ENCODE peak calls at places on chromosomes 5 and 9, in four cellular contexts. G, Q, F and J are unnamed samples.

GRCh38 chr5:112604741-112605390 is 132.8 kb upstream of the APC start:
- DNase-seq in Q (no peak), G (peak), F (no peak), J (no peak)

GRCh38 chr5:157219491-157220271 is 39.0 kb downstream of the ITK start:
- DNase-seq in F (no peak), Q (no peak), G (no peak), J (no peak)

GRCh38 chr5:124744170-124744911 is 2.1 kb downstream of the ZNF608 start:
- DNase-seq in F (peak), Q (peak), G (peak), J (peak)

GRCh38 chr9:124306098-124306735 is 48.5 kb downstream of the NEK6 start:
- DNase-seq in G (no peak), F (no peak), Q (no peak), J (no peak)

GRCh38 chr5:143782588-143783386 is 29.2 kb upstream of the HMHB1 start:
- DNase-seq in Q (no peak), F (no peak), G (no peak), J (no peak)

GRCh38 chr9:134321571-134321930 is 4.7 kb upstream of the RXRA start:
- DNase-seq in G (no peak), Q (no peak), F (peak), J (no peak)

GRCh38 chr5:123035950-123036390 is 555 bp downstream of the PPIC start:
- DNase-seq in Q (peak), G (peak), F (peak), J (no peak)

GRCh38 chr9:113587471-113588031 is 124.0 kb downstream of the RGS3 start:
- DNase-seq in Q (peak), F (peak), G (no peak), J (no peak)

GRCh38 chr5:175657593-175658271 is at the start of gene HRH2:
- DNase-seq in F (peak), G (no peak), Q (no peak), J (no peak)

GRCh38 chr9:98034593-98035546 is 21.7 kb upstream of the NANS start:
- DNase-seq in Q (peak), F (peak), G (peak), J (peak)

GRCh38 chr5:160272889-160273288 is 39.5 kb downstream of the CCNJL start:
- DNase-seq in Q (no peak), G (no peak), F (no peak), J (no peak)

GRCh38 chr9:14139287-14139686 is 174.7 kb downstream of the NFIB start:
- DNase-seq in F (no peak), G (no peak), Q (no peak), J (no peak)

GRCh38 chr5:83608122-83608521 is 112.5 kb downstream of the HAPLN1 start:
- DNase-seq in Q (no peak), G (peak), F (no peak), J (no peak)

GRCh38 chr9:4242239-4242638 is 57.6 kb downstream of the GLIS3 start:
- DNase-seq in F (no peak), G (no peak), Q (no peak), J (no peak)

GRCh38 chr9:96599298-96599697 is 20.3 kb downstream of the CDC14B start:
- DNase-seq in F (no peak), Q (no peak), G (no peak), J (no peak)

GRCh38 chr5:73994963-73995362 is 369.0 kb downstream of the ARHGEF28 start:
- DNase-seq in G (no peak), Q (no peak), F (no peak), J (no peak)
- TF ChIP-seq CTCF in G (no peak), Q (no peak), F (no peak), J (peak)

GRCh38 chr5:2030131-2030530 is 147.4 kb upstream of the IRX4 start:
- DNase-seq in F (no peak), G (no peak), Q (no peak), J (no peak)
- TF ChIP-seq CTCF in F (no peak), G (no peak), Q (no peak), J (no peak)

GRCh38 chr5:177233802-177234201 is 69.7 kb downstream of the RAB24 start:
- DNase-seq in F (no peak), Q (no peak), G (no peak), J (no peak)
- TF ChIP-seq CTCF in F (no peak), Q (no peak), G (no peak), J (no peak)

GRCh38 chr9:21968331-21969010 is 25.7 kb downstream of the CDKN2A start:
- DNase-seq in F (no peak), G (no peak), Q (no peak), J (no peak)
- TF ChIP-seq CTCF in F (no peak), G (no peak), Q (no peak), J (no peak)

GRCh38 chr5:81761270-81761669 is 10.4 kb upstream of the SSBP2 start:
- DNase-seq in F (no peak), G (no peak), Q (no peak), J (no peak)
- TF ChIP-seq CTCF in F (no peak), G (no peak), Q (no peak), J (no peak)

GRCh38 chr9:127918201-127919107 is 1.6 kb upstream of the ST6GALNAC4 start:
- DNase-seq in Q (no peak), G (peak), F (no peak), J (no peak)
- TF ChIP-seq CTCF in Q (no peak), G (no peak), F (no peak), J (no peak)

GRCh38 chr5:86806206-86806605 is 188.5 kb downstream of the COX7C start:
- DNase-seq in Q (no peak), F (no peak), G (no peak), J (no peak)

DNA sequence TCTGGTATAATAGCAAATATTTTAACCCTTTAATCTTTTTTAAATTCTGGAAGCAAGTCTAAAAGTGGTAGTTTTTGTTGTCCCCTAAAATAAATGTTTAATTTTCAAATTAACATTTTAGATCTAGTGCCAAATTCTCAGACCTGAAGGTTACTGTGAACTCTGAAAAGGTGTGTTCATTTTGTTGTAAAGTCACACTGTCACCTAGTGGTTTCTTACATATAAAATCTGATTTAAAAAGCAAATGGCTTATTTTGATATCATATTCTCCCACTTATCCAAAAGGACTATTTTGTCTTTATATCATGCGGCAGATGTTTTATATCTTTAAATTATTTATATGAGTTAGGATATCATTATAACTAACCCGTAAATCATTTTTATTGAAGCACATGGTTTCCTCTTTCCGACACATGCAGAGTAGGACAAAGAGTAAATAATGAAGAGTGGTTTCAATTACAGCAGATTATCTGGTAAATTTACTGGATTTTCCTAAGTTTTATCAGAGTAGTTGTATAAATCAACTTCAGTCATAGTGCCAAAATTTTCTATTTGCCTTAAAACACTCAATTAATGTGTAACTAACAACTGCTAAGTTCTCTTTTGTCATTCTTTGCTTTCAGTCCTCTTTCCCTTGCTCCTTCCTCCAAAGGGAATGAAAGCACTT is 189.4 kb downstream of the COX7C start:
- DNase-seq in F (no peak), Q (no peak), G (no peak), J (no peak)
- TF ChIP-seq CTCF in F (no peak), Q (peak), G (no peak), J (no peak)

GRCh38 chr9:88075966-88076285 is 62.3 kb downstream of the SPATA31C2 start:
- DNase-seq in G (no peak), Q (no peak), F (no peak), J (no peak)

GRCh38 chr9:88074931-88075330 is 63.3 kb downstream of the SPATA31C2 start:
- DNase-seq in Q (no peak), F (no peak), G (no peak), J (no peak)

GRCh38 chr9:88077071-88077617 is 61.1 kb downstream of the SPATA31C2 start:
- DNase-seq in F (no peak), Q (no peak), G (no peak), J (no peak)

GRCh38 chr9:88072831-88073365 is 65.4 kb downstream of the SPATA31C2 start:
- DNase-seq in Q (no peak), G (no peak), F (no peak), J (no peak)

GRCh38 chr9:88076286-88077070 is 61.8 kb downstream of the SPATA31C2 start:
- DNase-seq in F (peak), G (peak), Q (peak), J (peak)
- TF ChIP-seq CTCF in F (no peak), G (peak), Q (no peak), J (peak)